ENCODE peak calls at places on chromosomes 6 and 20, in ten cellular contexts. O is IMR-90, V is neural progenitor cell, E is H9, J is endothelial cell of umbilical vein, X is OCI-LY7, K is HCT116, P is GM23338, M is K562, H is GM23248. U is an unnamed sample.

GRCh38 chr20:64129146-64129782 is 21.9 kb upstream of the NPBWR2 start:
- DNase-seq in X (no peak), P (no peak), J (no peak), H (no peak), V (no peak), O (no peak), M (no peak), E (no peak), K (no peak), U (no peak)

GRCh38 chr6:2111162-2111677 is 134.2 kb downstream of the GMDS start:
- DNase-seq in E (no peak), P (no peak), O (peak), K (peak), M (no peak), H (peak), X (no peak), J (peak), V (no peak), U (peak)

GRCh38 chr6:31559958-31560696 is 12.0 kb upstream of the LTA start:
- DNase-seq in H (peak), J (peak), E (no peak), P (peak), X (peak), O (peak), M (peak), V (no peak), K (no peak), U (peak)

GRCh38 chr6:26275663-26276062 is 89.3 kb upstream of the BTN3A2 start:
- DNase-seq in E (no peak), P (no peak), O (no peak), X (no peak), H (no peak), J (peak), K (no peak), M (no peak), V (no peak), U (no peak)

GRCh38 chr6:69936674-69937363 is 70.5 kb downstream of the COL19A1 start:
- DNase-seq in O (no peak), V (no peak), M (no peak), H (peak), J (no peak), K (no peak), X (no peak), P (peak), E (no peak), U (peak)

GRCh38 chr20:50346372-50347347 is 156.0 kb downstream of the CEBPB start:
- DNase-seq in O (peak), H (peak), J (peak), P (no peak), K (no peak), E (no peak), M (no peak), X (no peak), V (no peak), U (peak)

GRCh38 chr20:50916257-50916656 is 15.0 kb downstream of the ADNP start:
- DNase-seq in J (peak), H (peak), X (no peak), E (no peak), V (no peak), O (peak), M (peak), P (peak), K (no peak), U (peak)

GRCh38 chr6:52020961-52021570 is 66.3 kb downstream of the PKHD1 start:
- DNase-seq in V (peak), J (peak), O (peak), P (peak), X (peak), M (peak), E (no peak), K (peak), H (peak), U (no peak)

GRCh38 chr20:32893878-32894483 is 35.3 kb downstream of the EFCAB8 start:
- DNase-seq in X (peak), K (no peak), J (no peak), V (peak), E (peak), M (peak), P (peak), O (peak), H (peak), U (no peak)

GRCh38 chr6:111177131-111177530 is 89.8 kb downstream of the SLC16A10 start:
- DNase-seq in J (no peak), K (no peak), E (no peak), P (no peak), M (no peak), V (no peak), X (no peak), H (no peak), O (no peak), U (no peak)

GRCh38 chr6:101876431-101876830 is 482.9 kb downstream of the GRIK2 start:
- DNase-seq in E (no peak), O (no peak), V (peak), M (no peak), K (no peak), H (no peak), J (no peak), P (no peak), X (no peak), U (no peak)

GRCh38 chr6:166005401-166005845 is 162.2 kb downstream of the TBXT start:
- DNase-seq in P (peak), V (peak), O (peak), K (no peak), X (no peak), M (no peak), J (no peak), H (peak), E (no peak), U (peak)

GRCh38 chr20:35271073-35271882 is 6.6 kb downstream of the MMP24OS start:
- DNase-seq in J (no peak), M (peak), K (no peak), H (peak), X (no peak), O (no peak), E (peak), V (no peak), P (no peak), U (no peak)

GRCh38 chr6:75526502-75527127 is 33.0 kb upstream of the FILIP1 start:
- DNase-seq in H (peak), J (peak), E (peak), O (peak), M (peak), P (peak), X (peak), K (peak), V (peak), U (peak)

GRCh38 chr6:42363906-42364859 is 87.5 kb downstream of the TRERF1 start:
- DNase-seq in E (no peak), K (no peak), H (no peak), O (no peak), X (no peak), J (no peak), P (no peak), V (no peak), M (no peak), U (no peak)

GRCh38 chr6:12870033-12870432 is 153.5 kb downstream of the PHACTR1 start:
- DNase-seq in V (no peak), O (no peak), X (no peak), K (no peak), M (no peak), E (no peak), J (no peak), P (no peak), H (no peak), U (no peak)

GRCh38 chr6:168169624-168170023 is 90.6 kb upstream of the FRMD1 start:
- DNase-seq in K (no peak), V (no peak), J (no peak), O (no peak), P (no peak), E (peak), X (no peak), M (no peak), H (no peak), U (no peak)

GRCh38 chr20:13858496-13859270 is 73.9 kb downstream of the NDUFAF5 start:
- DNase-seq in E (no peak), V (no peak), O (no peak), J (no peak), P (no peak), H (peak), M (no peak), X (no peak), K (no peak), U (no peak)
- H2AFZ ChIP-seq in E (no peak), V (no peak), O (no peak), J (no peak), P (peak), H (no peak), M (no peak), X (no peak), K (no peak), U (no peak)

DNA sequence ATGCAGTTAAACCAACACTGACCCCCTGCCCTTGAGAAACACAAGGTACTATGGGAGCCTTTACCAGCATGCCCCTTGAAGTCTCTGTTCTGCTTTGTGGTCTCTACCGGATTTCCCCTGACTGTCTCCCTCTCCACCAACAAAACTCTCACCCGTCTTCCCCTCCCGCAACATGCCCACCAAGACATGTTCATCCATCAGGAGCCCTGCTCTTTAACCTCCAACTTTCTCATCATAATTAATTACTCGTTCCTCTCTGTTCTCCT is 1.1 kb downstream of the ZNF165 start:
- DNase-seq in M (no peak), K (no peak), J (no peak), X (peak), V (no peak), E (no peak), P (no peak), O (no peak), H (no peak), U (no peak)
- H2AFZ ChIP-seq in M (peak), K (no peak), J (peak), X (peak), V (peak), E (no peak), P (peak), O (peak), H (peak), U (peak)

GRCh38 chr20:31595380-31595653 is 9.8 kb upstream of the ID1 start:
- DNase-seq in O (no peak), H (no peak), E (no peak), M (no peak), K (no peak), X (no peak), J (no peak), P (no peak), V (no peak), U (no peak)
- H2AFZ ChIP-seq in O (peak), H (no peak), E (no peak), M (peak), K (no peak), X (no peak), J (peak), P (no peak), V (no peak), U (no peak)

GRCh38 chr20:36876473-36876833 is 515 bp downstream of the TLDC2 start:
- DNase-seq in M (no peak), E (no peak), X (no peak), J (no peak), V (no peak), H (no peak), O (no peak), P (no peak), K (no peak), U (no peak)
- H2AFZ ChIP-seq in M (no peak), E (no peak), X (no peak), J (no peak), V (no peak), H (no peak), O (no peak), P (no peak), K (no peak), U (no peak)

U was measured in astrocyte.